ENCODE peak calls at places on chromosomes 16 and 17, in nine cellular contexts. T is breast epithelium, M is sigmoid colon, L is upper lobe of left lung, S is H1, X is OCI-LY7, G is testis, E is AG04450, H is heart left ventricle. P is an unnamed sample.

GRCh38 chr17:66985338-66985737 is 20.8 kb downstream of the CACNG4 start:
- DNase-seq in T (no peak), M (no peak), L (no peak), S (no peak), X (no peak), G (no peak), E (no peak), H (no peak), P (no peak)

GRCh38 chr17:69605571-69605970 is 191.1 kb downstream of the MAP2K6 start:
- DNase-seq in T (no peak), M (no peak), L (no peak), S (no peak), X (no peak), G (no peak), E (no peak), H (no peak), P (no peak)

GRCh38 chr17:4206945-4207344 is 56.8 kb downstream of the ANKFY1 start:
- DNase-seq in T (no peak), M (no peak), L (no peak), S (no peak), X (no peak), G (no peak), E (no peak), H (no peak), P (no peak)

GRCh38 chr16:72969146-72969545 is 78.8 kb downstream of the ZFHX3 start:
- DNase-seq in T (no peak), M (no peak), L (no peak), S (no peak), X (no peak), G (no peak), E (no peak), H (no peak), P (no peak)

GRCh38 chr17:68034452-68034776 is 1.1 kb upstream of the KPNA2 start:
- DNase-seq in T (no peak), M (no peak), L (no peak), S (no peak), X (no peak), G (no peak), E (no peak), H (no peak), P (no peak)

GRCh38 chr16:89422905-89423630 is 67.3 kb downstream of the ANKRD11 start:
- DNase-seq in T (no peak), M (no peak), L (no peak), S (no peak), X (no peak), G (no peak), E (no peak), H (no peak), P (no peak)

GRCh38 chr16:20383106-20384029 is 21.2 kb downstream of the PDILT start:
- DNase-seq in T (no peak), M (peak; percentile 74), L (peak; percentile 29), S (peak; percentile 67), X (peak; percentile 63), G (peak; percentile 84), E (peak; percentile 30), H (peak; percentile 43), P (peak; percentile 49)

GRCh38 chr17:73824321-73824720 is 180.1 kb upstream of the SDK2 start:
- DNase-seq in T (no peak), M (no peak), L (no peak), S (no peak), X (no peak), G (no peak), E (no peak), H (no peak), P (no peak)

GRCh38 chr17:67431210-67432015 is 54.3 kb downstream of the PITPNC1 start:
- DNase-seq in T (no peak), M (no peak), L (no peak), S (no peak), X (no peak), G (no peak), E (no peak), H (no peak), P (no peak)

GRCh38 chr17:61799812-61800484 is 63.4 kb downstream of the BRIP1 start:
- DNase-seq in T (no peak), M (no peak), L (no peak), S (no peak), X (no peak), G (no peak), E (no peak), H (no peak), P (no peak)

GRCh38 chr17:31496097-31496496 is 104.6 kb downstream of the RAB11FIP4 start:
- DNase-seq in T (no peak), M (no peak), L (no peak), S (no peak), X (no peak), G (no peak), E (no peak), H (no peak), P (no peak)

GRCh38 chr17:66841328-66841727 is 6.4 kb downstream of the CACNG5 start:
- DNase-seq in T (no peak), M (no peak), L (no peak), S (no peak), X (no peak), G (no peak), E (no peak), H (no peak), P (no peak)

GRCh38 chr17:50274142-50274944 is at the start of gene TMEM92:
- DNase-seq in T (no peak), M (no peak), L (peak; percentile 89), S (peak; percentile 69), X (no peak), G (peak; percentile 37), E (no peak), H (no peak), P (no peak)

GRCh38 chr17:14355556-14355955 is 54.7 kb downstream of the HS3ST3B1 start:
- DNase-seq in T (no peak), M (no peak), L (no peak), S (no peak), X (no peak), G (no peak), E (no peak), H (no peak), P (no peak)

GRCh38 chr17:44782349-44782850 is 23.6 kb downstream of the ADAM11 start:
- DNase-seq in T (no peak), M (no peak), L (no peak), S (no peak), X (no peak), G (no peak), E (no peak), H (peak; percentile 19), P (no peak)

GRCh38 chr17:27207073-27207511 is 86.8 kb upstream of the WSB1 start:
- DNase-seq in T (no peak), M (no peak), L (no peak), S (no peak), X (no peak), G (no peak), E (peak; percentile 10), H (no peak), P (no peak)

GRCh38 chr16:70473446-70474319 is 19.3 kb downstream of the FCSK start:
- DNase-seq in T (no peak), M (no peak), L (no peak), S (no peak), X (peak; percentile 40), G (no peak), E (no peak), H (no peak), P (no peak)

DNA sequence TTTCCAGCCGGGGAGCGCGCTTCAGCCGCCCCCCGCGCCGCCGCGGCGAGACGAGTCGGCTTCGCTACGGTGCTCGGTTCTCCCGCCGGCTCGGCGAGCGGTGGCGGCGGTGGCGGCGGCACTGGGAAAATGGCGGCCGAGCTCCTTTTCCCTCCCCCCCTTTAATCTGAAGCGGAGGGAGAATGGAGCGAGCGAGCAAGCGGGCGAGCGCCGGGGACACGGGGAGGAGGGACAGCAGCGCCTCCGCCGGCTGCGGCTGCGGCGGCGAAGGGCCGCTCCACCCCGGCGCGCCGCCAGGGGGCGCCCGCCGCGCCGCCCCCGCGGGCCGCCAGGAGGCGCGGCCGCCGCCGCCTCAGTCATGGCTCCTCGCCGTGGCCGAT is at the start of gene KANSL1:
- DNase-seq in T (peak; percentile 85), M (peak; percentile 95), L (peak; percentile 86), S (peak; percentile 84), X (peak; percentile 96), G (peak; percentile 83), E (peak; percentile 73), H (peak; percentile 94), P (peak; percentile 88)
- TF ChIP-seq CTCF in T (peak; percentile 84), M (no peak), L (peak; percentile 69), S (peak; percentile 97), X (peak; percentile 52), G (peak; percentile 22), E (peak; percentile 46), H (peak; percentile 74), P (peak; percentile 88)

DNA sequence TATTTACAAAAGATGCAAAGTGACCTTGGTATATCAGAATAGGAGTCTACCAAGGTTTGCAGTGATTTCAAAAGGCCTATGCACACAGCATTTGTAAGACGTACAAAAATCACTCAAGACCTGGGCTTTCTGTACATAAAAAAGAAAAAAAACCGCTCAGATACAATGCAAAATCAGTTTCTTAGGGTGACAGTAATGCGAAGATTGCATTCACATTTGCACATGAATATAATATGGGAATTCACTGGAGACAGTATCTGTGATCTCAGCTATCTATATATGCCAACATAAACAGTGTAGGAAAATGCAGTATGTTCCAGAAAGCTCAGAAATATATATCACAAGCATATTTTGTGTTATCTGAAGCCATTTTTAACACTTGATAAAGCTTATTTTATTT is 176.4 kb upstream of the MYOCD start:
- DNase-seq in T (no peak), M (no peak), L (no peak), S (no peak), X (no peak), G (no peak), E (no peak), H (no peak), P (no peak)
- H3K27ac ChIP-seq in T (no peak overlapping the region), M (no peak overlapping the region), L (no peak overlapping the region), S (no peak overlapping the region), X (no peak overlapping the region), G (no peak overlapping the region), E (no peak overlapping the region), H (no peak overlapping the region), P (no peak overlapping the region)

GRCh38 chr16:51012396-51012795 is 138.7 kb downstream of the SALL1 start:
- DNase-seq in T (no peak), M (no peak), L (no peak), S (no peak), X (no peak), G (no peak), E (no peak), H (no peak), P (no peak)
- TF ChIP-seq CTCF in T (no peak), M (no peak), L (no peak), S (no peak), X (no peak), G (no peak), E (no peak), H (no peak), P (no peak)

DNA sequence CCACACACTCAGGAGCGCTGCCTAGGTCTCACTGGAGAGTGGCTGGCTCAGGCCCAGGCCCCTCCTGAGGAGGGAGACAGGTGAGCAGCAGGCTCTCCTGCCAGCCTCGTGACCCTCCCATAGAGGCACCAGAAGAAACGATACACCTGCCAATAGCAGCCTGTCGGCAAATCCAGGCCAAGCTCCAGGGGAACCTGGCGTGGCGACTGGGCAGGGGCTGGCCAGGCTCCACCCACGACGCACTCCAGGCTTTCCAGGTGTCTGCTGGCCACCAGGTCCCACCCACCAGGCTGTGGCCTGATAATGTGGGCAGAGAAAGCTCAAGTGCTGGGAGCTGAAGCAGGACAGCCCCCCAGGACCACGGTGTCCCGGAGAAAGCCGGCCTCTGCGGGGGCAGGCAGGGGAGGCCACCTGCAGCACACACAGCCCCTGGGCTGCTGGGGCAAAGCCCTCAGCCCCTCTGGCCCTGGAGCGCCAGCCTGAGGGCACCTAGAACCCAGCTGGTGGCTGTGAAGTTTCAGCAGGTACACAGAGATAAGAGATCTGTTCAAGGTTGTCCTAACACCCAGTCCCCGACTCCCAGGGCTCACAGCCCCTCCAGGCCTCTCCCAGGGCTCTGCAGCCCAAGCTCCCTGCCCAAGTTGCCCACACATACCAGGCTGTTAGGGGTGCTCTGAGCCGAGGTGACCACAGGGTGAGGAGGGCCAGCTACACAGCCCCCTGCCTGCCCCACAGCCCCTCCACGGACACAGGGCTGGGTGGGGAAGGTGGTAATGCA is 2.4 kb downstream of the PGAP6 start:
- DNase-seq in T (peak; percentile 75), M (no peak), L (peak; percentile 95), S (peak; percentile 69), X (no peak), G (no peak), E (no peak), H (no peak), P (no peak)
- H3K27ac ChIP-seq in T (no peak overlapping the region), M (no peak overlapping the region), L (peak overlapping the region; percentile 57), S (no peak overlapping the region), X (no peak overlapping the region), G (peak overlapping the region; percentile 41), E (no peak overlapping the region), H (no peak overlapping the region), P (no peak overlapping the region)

P was measured in heart right ventricle.